ENCODE peak calls at places on chromosomes 13 and 19, in nine cellular contexts. T is AG10803, O is Peyer's patch, Y is body of pancreas, U is fibroblast of mammary gland, W is IMR-90, Q is nephron progenitor cell, D is tibial nerve, K is heart right ventricle. X is an unnamed sample.

GRCh38 chr19:9531933-9532332 is 6.5 kb downstream of the ZNF426 start:
- DNase-seq in T (no peak), O (no peak), Y (no peak), U (peak), W (peak), Q (no peak), D (no peak), K (no peak), X (no peak)

GRCh38 chr13:101473458-101473857 is 21.0 kb downstream of the ITGBL1 start:
- DNase-seq in T (peak), O (no peak), Y (no peak), U (peak), W (peak), Q (no peak), D (no peak), K (no peak), X (no peak)

GRCh38 chr13:43363156-43363918 is 340.0 kb downstream of the DNAJC15 start:
- DNase-seq in T (peak), O (no peak), Y (no peak), U (peak), W (peak), Q (no peak), D (no peak), K (no peak), X (no peak)

GRCh38 chr19:14519860-14520407 is 1.7 kb upstream of the DNAJB1 start:
- DNase-seq in T (peak), O (no peak), Y (peak), U (peak), W (peak), Q (no peak), D (no peak), K (no peak), X (no peak)

GRCh38 chr13:112510987-112511715 is 76.8 kb downstream of the TUBGCP3 start:
- DNase-seq in T (no peak), O (no peak), Y (no peak), U (no peak), W (no peak), Q (no peak), D (no peak), K (no peak), X (no peak)

GRCh38 chr13:110028311-110028710 is 241.9 kb upstream of the IRS2 start:
- DNase-seq in T (no peak), O (no peak), Y (no peak), U (no peak), W (no peak), Q (no peak), D (no peak), K (no peak), X (no peak)

GRCh38 chr13:51916962-51917361 is 55.2 kb downstream of the CCDC70 start:
- DNase-seq in T (no peak), O (no peak), Y (no peak), U (no peak), W (no peak), Q (no peak), D (no peak), K (no peak), X (no peak)

GRCh38 chr13:111962431-111962891 is 104.5 kb upstream of the SOX1 start:
- DNase-seq in T (no peak), O (peak), Y (no peak), U (no peak), W (no peak), Q (no peak), D (no peak), K (no peak), X (no peak)

GRCh38 chr19:35446194-35446593 is 1.9 kb upstream of the FFAR2 start:
- DNase-seq in T (no peak), O (no peak), Y (no peak), U (no peak), W (no peak), Q (no peak), D (no peak), K (no peak), X (no peak)

GRCh38 chr19:15098505-15098904 is 8.7 kb upstream of the SYDE1 start:
- DNase-seq in T (no peak), O (no peak), Y (no peak), U (no peak), W (no peak), Q (no peak), D (no peak), K (no peak), X (no peak)

GRCh38 chr13:48401480-48401879 is 11.4 kb downstream of the LPAR6 start:
- DNase-seq in T (peak), O (no peak), Y (no peak), U (no peak), W (no peak), Q (no peak), D (no peak), K (no peak), X (no peak)

GRCh38 chr13:98746968-98747367 is 5.5 kb downstream of the SLC15A1 start:
- DNase-seq in T (peak), O (peak), Y (no peak), U (peak), W (no peak), Q (no peak), D (no peak), K (no peak), X (no peak)

GRCh38 chr19:7894612-7895309 is 6.5 kb downstream of the LRRC8E start:
- DNase-seq in T (no peak), O (peak), Y (no peak), U (no peak), W (no peak), Q (no peak), D (no peak), K (no peak), X (no peak)

GRCh38 chr19:15161028-15161984 is 39.5 kb downstream of the NOTCH3 start:
- DNase-seq in T (peak), O (no peak), Y (no peak), U (peak), W (peak), Q (peak), D (no peak), K (no peak), X (no peak)

GRCh38 chr13:76991432-76991795 is 467 bp upstream of the CLN5 start:
- DNase-seq in T (no peak), O (no peak), Y (no peak), U (no peak), W (no peak), Q (no peak), D (no peak), K (peak), X (no peak)

GRCh38 chr19:45361608-45362007 is 8.8 kb downstream of the ERCC2 start:
- DNase-seq in T (no peak), O (no peak), Y (no peak), U (no peak), W (no peak), Q (no peak), D (no peak), K (no peak), X (no peak)

GRCh38 chr19:17121736-17122293 is 46.2 kb downstream of the MYO9B start:
- DNase-seq in T (peak), O (no peak), Y (no peak), U (peak), W (peak), Q (no peak), D (no peak), K (no peak), X (no peak)

GRCh38 chr19:48683349-48683748 is 10.5 kb upstream of the NTN5 start:
- DNase-seq in T (peak), O (no peak), Y (no peak), U (peak), W (peak), Q (no peak), D (peak), K (peak), X (no peak)

GRCh38 chr13:64052526-64052925 is 2636.9 kb upstream of the PCDH20 start:
- DNase-seq in T (no peak), O (no peak), Y (no peak), U (no peak), W (no peak), Q (no peak), D (no peak), K (no peak), X (no peak)

GRCh38 chr13:82436099-82436585 is 1446.1 kb downstream of the SLITRK1 start:
- DNase-seq in T (no peak), O (no peak), Y (no peak), U (no peak), W (no peak), Q (no peak), D (no peak), K (no peak), X (no peak)

GRCh38 chr19:11196406-11197287 is 698 bp downstream of the KANK2 start:
- DNase-seq in T (peak), O (peak), Y (peak), U (peak), W (peak), Q (peak), D (no peak), K (peak), X (peak)

GRCh38 chr13:46639033-46639981 is 86.3 kb downstream of the LRCH1 start:
- DNase-seq in T (peak), O (no peak), Y (no peak), U (no peak), W (no peak), Q (peak), D (no peak), K (no peak), X (no peak)

GRCh38 chr19:1522061-1522460 is 1.8 kb upstream of the PLK5 start:
- DNase-seq in T (no peak), O (no peak), Y (no peak), U (no peak), W (no peak), Q (no peak), D (no peak), K (no peak), X (no peak)

GRCh38 chr19:1816530-1817298 is 4.6 kb upstream of the ATP8B3 start:
- DNase-seq in T (no peak), O (no peak), Y (no peak), U (no peak), W (no peak), Q (no peak), D (no peak), K (no peak), X (no peak)

GRCh38 chr19:53507523-53508442 is 30.2 kb upstream of the ZNF331 start:
- DNase-seq in T (no peak), O (no peak), Y (no peak), U (no peak), W (peak), Q (peak), D (no peak), K (no peak), X (no peak)

GRCh38 chr13:111186305-111186930 is 71.3 kb downstream of the ARHGEF7 start:
- DNase-seq in T (no peak), O (no peak), Y (no peak), U (no peak), W (no peak), Q (no peak), D (no peak), K (no peak), X (no peak)

GRCh38 chr19:49362048-49362925 is at the start of gene TEAD2:
- DNase-seq in T (peak), O (peak), Y (peak), U (peak), W (peak), Q (peak), D (peak), K (peak), X (peak)

GRCh38 chr13:43284162-43284561 is 260.8 kb downstream of the DNAJC15 start:
- DNase-seq in T (peak), O (no peak), Y (no peak), U (peak), W (peak), Q (no peak), D (no peak), K (no peak), X (no peak)

GRCh38 chr13:69857188-69857821 is 250.3 kb upstream of the ATXN8OS start:
- DNase-seq in T (peak), O (no peak), Y (no peak), U (peak), W (peak), Q (peak), D (no peak), K (no peak), X (no peak)

GRCh38 chr19:45137179-45137761 is 23.5 kb downstream of the NKPD1 start:
- DNase-seq in T (no peak), O (no peak), Y (no peak), U (no peak), W (no peak), Q (no peak), D (no peak), K (peak), X (no peak)

GRCh38 chr19:46630806-46631205 is 5.2 kb downstream of the GNG8 start:
- DNase-seq in T (no peak), O (no peak), Y (no peak), U (no peak), W (no peak), Q (no peak), D (no peak), K (no peak), X (no peak)

GRCh38 chr13:97269603-97270002 is 47.5 kb downstream of the MBNL2 start:
- DNase-seq in T (no peak), O (no peak), Y (no peak), U (no peak), W (no peak), Q (no peak), D (no peak), K (no peak), X (no peak)

GRCh38 chr13:67238277-67238859 is 8.2 kb upstream of the PCDH9 start:
- DNase-seq in T (peak), O (no peak), Y (no peak), U (peak), W (peak), Q (no peak), D (no peak), K (no peak), X (no peak)

GRCh38 chr19:4645718-4646117 is 6.4 kb downstream of the TNFAIP8L1 start:
- DNase-seq in T (no peak), O (no peak), Y (no peak), U (no peak), W (no peak), Q (no peak), D (no peak), K (no peak), X (no peak)

GRCh38 chr13:79485014-79485441 is 4.1 kb downstream of the NDFIP2 start:
- DNase-seq in T (peak), O (peak), Y (peak), U (peak), W (peak), Q (no peak), D (no peak), K (no peak), X (no peak)

DNA sequence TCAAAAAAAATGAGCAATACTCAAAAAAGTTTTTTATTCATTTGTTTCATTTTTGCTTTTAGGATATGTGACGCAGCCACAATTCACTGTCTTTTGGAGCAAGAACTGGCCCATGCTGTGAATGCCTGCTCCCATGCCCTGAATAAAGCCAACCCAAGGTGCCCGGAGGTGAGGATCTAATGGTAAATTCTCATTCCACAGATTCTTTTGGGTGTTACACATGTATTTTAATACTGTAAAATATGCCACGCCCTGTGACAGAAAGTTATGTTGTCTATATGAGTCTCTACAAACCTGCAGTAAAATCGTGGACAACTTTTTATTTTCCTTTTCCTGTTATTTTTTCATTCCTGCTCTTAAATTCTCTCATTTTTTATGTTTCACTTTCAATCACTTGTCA is 57.5 kb upstream of the AKAP11 start:
- DNase-seq in T (no peak), O (no peak), Y (no peak), U (no peak), W (no peak), Q (no peak), D (no peak), K (no peak), X (no peak)
- TF ChIP-seq CTCF in T (no peak), O (no peak), Y (no peak), U (no peak), W (no peak), Q (no peak), D (no peak), K (no peak), X (no peak)

GRCh38 chr19:51097796-51098195 is 10.4 kb downstream of the CTU1 start:
- DNase-seq in T (no peak), O (peak), Y (no peak), U (no peak), W (no peak), Q (no peak), D (no peak), K (no peak), X (no peak)

GRCh38 chr19:51096473-51097165 is 11.6 kb downstream of the CTU1 start:
- DNase-seq in T (no peak), O (peak), Y (no peak), U (peak), W (no peak), Q (no peak), D (no peak), K (no peak), X (no peak)

GRCh38 chr19:51099070-51099382 is 9.2 kb downstream of the CTU1 start:
- DNase-seq in T (no peak), O (no peak), Y (no peak), U (no peak), W (no peak), Q (no peak), D (no peak), K (no peak), X (no peak)

GRCh38 chr19:51097166-51097736 is 11.0 kb downstream of the CTU1 start:
- DNase-seq in T (peak), O (peak), Y (peak), U (peak), W (peak), Q (peak), D (no peak), K (peak), X (peak)

GRCh38 chr19:51098366-51099069 is 9.7 kb downstream of the CTU1 start:
- DNase-seq in T (no peak), O (peak), Y (no peak), U (peak), W (no peak), Q (no peak), D (no peak), K (peak), X (no peak)
- TF ChIP-seq CTCF in T (no peak), O (no peak), Y (no peak), U (no peak), W (no peak), Q (no peak), D (peak), K (peak), X (no peak)

GRCh38 chr19:39154626-39155100 is 29.1 kb downstream of the PAK4 start:
- DNase-seq in T (no peak), O (peak), Y (peak), U (no peak), W (no peak), Q (no peak), D (no peak), K (no peak), X (no peak)
- TF ChIP-seq CTCF in T (no peak), O (no peak), Y (peak), U (no peak), W (no peak), Q (no peak), D (no peak), K (no peak), X (no peak)

DNA sequence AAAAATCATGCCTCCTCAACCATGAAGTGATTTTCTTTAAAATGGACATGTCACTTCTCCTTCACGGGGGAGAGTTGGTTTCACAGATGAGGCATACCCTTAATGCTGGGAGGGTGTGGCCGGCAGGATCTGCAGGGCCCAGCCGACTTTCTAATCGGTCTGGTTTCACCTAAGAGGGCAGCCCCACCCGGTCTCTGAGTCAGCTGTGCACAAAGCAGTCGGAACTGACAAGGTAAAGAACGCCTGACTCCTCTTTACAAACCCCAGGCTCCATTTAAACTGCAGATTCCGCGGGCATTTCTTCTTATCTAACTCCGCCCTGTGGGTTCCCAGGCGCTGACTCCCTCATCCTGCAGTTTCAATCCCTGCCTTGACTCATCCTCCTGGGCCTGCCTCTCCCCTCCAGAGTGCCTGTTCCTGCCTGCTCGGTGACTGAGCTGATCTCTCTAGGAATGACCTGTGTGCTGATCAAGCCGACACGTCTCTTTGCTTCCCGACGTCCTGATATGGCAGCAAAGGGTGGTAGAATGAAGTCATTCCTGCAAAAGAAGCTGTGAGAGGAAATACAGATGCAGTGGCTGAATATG is 63.4 kb downstream of the EFNB2 start:
- DNase-seq in T (peak), O (peak), Y (no peak), U (peak), W (peak), Q (no peak), D (no peak), K (no peak), X (no peak)
- TF ChIP-seq CTCF in T (no peak), O (peak), Y (no peak), U (no peak), W (no peak), Q (no peak), D (no peak), K (no peak), X (no peak)

GRCh38 chr19:43506629-43507028 is 2.1 kb upstream of the PHLDB3 start:
- DNase-seq in T (no peak), O (no peak), Y (no peak), U (no peak), W (no peak), Q (no peak), D (no peak), K (no peak), X (no peak)

GRCh38 chr19:43505941-43506340 is 1.4 kb upstream of the PHLDB3 start:
- DNase-seq in T (no peak), O (no peak), Y (no peak), U (no peak), W (no peak), Q (no peak), D (no peak), K (no peak), X (no peak)

GRCh38 chr19:43503501-43504425 is 783 bp downstream of the PHLDB3 start:
- DNase-seq in T (peak), O (peak), Y (peak), U (peak), W (peak), Q (peak), D (peak), K (peak), X (peak)

GRCh38 chr19:43505186-43505456 is 575 bp upstream of the PHLDB3 start:
- DNase-seq in T (no peak), O (no peak), Y (no peak), U (no peak), W (no peak), Q (no peak), D (no peak), K (no peak), X (no peak)

GRCh38 chr19:43504426-43505185 is at the start of gene PHLDB3:
- DNase-seq in T (peak), O (peak), Y (peak), U (no peak), W (peak), Q (peak), D (no peak), K (peak), X (no peak)
- TF ChIP-seq CTCF in T (no peak), O (no peak), Y (no peak), U (no peak), W (no peak), Q (no peak), D (no peak), K (no peak), X (no peak)